ENCODE peak calls at places on chromosomes 6 and 20, in four cellular contexts. P is AG04450; G is heart left ventricle; D is stimulated activated CD8-positive, alpha-beta memory T cell treated with anti-CD3 and anti-CD28 coated beads, Interleukin-4, amount 100 ng/mL, for 4 hours. Q is an unnamed sample.

GRCh38 chr6:81683928-81684327 is 68.6 kb downstream of the TENT5A start:
- DNase-seq in P (no peak), G (no peak), D (no peak), Q (no peak)

GRCh38 chr20:8212286-8212685 is 80.2 kb downstream of the PLCB1 start:
- DNase-seq in P (no peak), G (no peak), D (no peak), Q (no peak)

GRCh38 chr6:44048277-44048676 is 79.0 kb downstream of the MRPL14 start:
- DNase-seq in P (no peak), G (no peak), D (no peak), Q (no peak)

GRCh38 chr20:58706150-58706892 is 13.7 kb downstream of the NPEPL1 start:
- DNase-seq in P (no peak), G (no peak), D (no peak), Q (no peak)

GRCh38 chr6:106138151-106138550 is 52.0 kb downstream of the PRDM1 start:
- DNase-seq in P (no peak), G (no peak), D (no peak), Q (no peak)

GRCh38 chr6:30951907-30952469 is 11.2 kb downstream of the MUCL3 start:
- DNase-seq in P (no peak), G (no peak), D (no peak), Q (no peak)

GRCh38 chr6:65221153-65221552 is 485.9 kb downstream of the EYS start:
- DNase-seq in P (no peak), G (no peak), D (no peak), Q (no peak)

GRCh38 chr6:116364361-116364760 is 6.4 kb upstream of the DSE start:
- DNase-seq in P (no peak), G (no peak), D (no peak), Q (no peak)

GRCh38 chr6:91098006-91098405 is 511.1 kb upstream of the MAP3K7 start:
- DNase-seq in P (no peak), G (no peak), D (no peak), Q (no peak)

GRCh38 chr20:3685341-3685740 is 3.5 kb upstream of the ADAM33 start:
- DNase-seq in P (no peak), G (no peak), D (no peak), Q (no peak)

GRCh38 chr20:48791666-48792071 is 36.1 kb downstream of the PREX1 start:
- DNase-seq in P (no peak), G (no peak), D (no peak), Q (peak)

GRCh38 chr6:160431231-160431630 is 83.1 kb downstream of the SLC22A3 start:
- DNase-seq in P (peak), G (peak), D (no peak), Q (no peak)

GRCh38 chr6:47905717-47906116 is 123.9 kb downstream of the OPN5 start:
- DNase-seq in P (no peak), G (no peak), D (no peak), Q (no peak)

GRCh38 chr6:166520905-166521834 is 65.3 kb downstream of the RAMACL start:
- DNase-seq in P (no peak), G (no peak), D (no peak), Q (no peak)

GRCh38 chr6:55953384-55953783 is 78.0 kb upstream of the BMP5 start:
- DNase-seq in P (peak), G (no peak), D (no peak), Q (no peak)

GRCh38 chr20:53264604-53265003 is 292.4 kb downstream of the TSHZ2 start:
- DNase-seq in P (no peak), G (no peak), D (no peak), Q (no peak)

GRCh38 chr20:14951707-14952106 is 614.3 kb upstream of the FLRT3 start:
- DNase-seq in P (no peak), G (no peak), D (no peak), Q (no peak)

GRCh38 chr6:131914967-131915751 is 36.0 kb downstream of the CCN2 start:
- DNase-seq in P (peak), G (peak), D (peak), Q (peak)

GRCh38 chr20:49888341-49889244 is 26.7 kb downstream of the SPATA2 start:
- DNase-seq in P (no peak), G (no peak), D (no peak), Q (peak)

GRCh38 chr6:42138630-42139619 is 3.5 kb downstream of the C6orf132 start:
- DNase-seq in P (no peak), G (no peak), D (no peak), Q (no peak)

GRCh38 chr6:104969785-104970581 is 13.1 kb downstream of the LIN28B start:
- DNase-seq in P (no peak), G (no peak), D (no peak), Q (no peak)

GRCh38 chr6:53530346-53530745 is 14.6 kb downstream of the GCLC start:
- DNase-seq in P (no peak), G (peak), D (no peak), Q (peak)

GRCh38 chr6:37316071-37316470 is 37.7 kb upstream of the RNF8 start:
- DNase-seq in P (no peak), G (no peak), D (no peak), Q (no peak)

GRCh38 chr6:37339911-37340638 is 13.7 kb upstream of the RNF8 start:
- DNase-seq in P (no peak), G (no peak), D (no peak), Q (no peak)

GRCh38 chr6:49676671-49677281 is 36.6 kb downstream of the CRISP2 start:
- DNase-seq in P (no peak), G (no peak), D (no peak), Q (no peak)

GRCh38 chr6:117446851-117447250 is 21.1 kb upstream of the ROS1 start:
- DNase-seq in P (no peak), G (no peak), D (no peak), Q (no peak)

GRCh38 chr6:102631921-102632320 is 1238.4 kb downstream of the GRIK2 start:
- DNase-seq in P (no peak), G (no peak), D (no peak), Q (no peak)

GRCh38 chr6:166615059-166615770 is 11.8 kb downstream of the RPS6KA2 start:
- DNase-seq in P (no peak), G (no peak), D (no peak), Q (no peak)

GRCh38 chr20:49631074-49631716 is 63.3 kb upstream of the PTGIS start:
- DNase-seq in P (no peak), G (no peak), D (no peak), Q (peak)

GRCh38 chr20:34558320-34559202 is at the start of gene MAP1LC3A:
- DNase-seq in P (peak), G (peak), D (peak), Q (peak)

GRCh38 chr6:159533016-159533415 is 160.0 kb downstream of the SOD2 start:
- DNase-seq in P (no peak), G (no peak), D (no peak), Q (no peak)

GRCh38 chr20:53774487-53775203 is 181.0 kb upstream of the ZNF217 start:
- DNase-seq in P (peak), G (peak), D (no peak), Q (no peak)

GRCh38 chr6:63923139-63923739 is 287.6 kb downstream of the PHF3 start:
- DNase-seq in P (peak), G (no peak), D (no peak), Q (no peak)

GRCh38 chr6:12163149-12163548 is 127.0 kb upstream of the EDN1 start:
- DNase-seq in P (no peak), G (no peak), D (no peak), Q (no peak)

GRCh38 chr20:3328501-3328900 is 79.0 kb downstream of the DNAAF9 start:
- DNase-seq in P (no peak), G (no peak), D (no peak), Q (no peak)

GRCh38 chr6:37486440-37486839 is 13.3 kb downstream of the CCDC167 start:
- DNase-seq in P (no peak), G (no peak), D (no peak), Q (no peak)

GRCh38 chr6:149483849-149484635 is 772 bp downstream of the ZC3H12D start:
- DNase-seq in P (no peak), G (no peak), D (no peak), Q (no peak)